ENCODE peak calls at places on chromosomes 12 and 14, in ten cellular contexts. K, X, S, E, B, A, W, Z, M and U are unnamed samples.

GRCh38 chr12:60689137-60689536 is 1093.3 kb downstream of the SLC16A7 start:
- DNase-seq in B (no peak), M (no peak), K (peak), A (no peak), Z (no peak), W (no peak), X (peak), S (no peak), E (no peak), U (no peak)

GRCh38 chr12:132998742-132999141 is 12.6 kb downstream of the ZNF26 start:
- DNase-seq in M (no peak), S (no peak), Z (no peak), K (no peak), E (no peak), B (no peak), W (no peak), A (no peak), X (no peak), U (no peak)

GRCh38 chr12:91225316-91225715 is 42.7 kb upstream of the DCN start:
- DNase-seq in Z (no peak), S (no peak), X (no peak), M (no peak), A (peak), W (no peak), K (no peak), B (no peak), E (no peak), U (no peak)

GRCh38 chr12:104012331-104012730 is 37.7 kb downstream of the GLT8D2 start:
- DNase-seq in M (no peak), K (no peak), E (no peak), X (no peak), A (no peak), S (no peak), Z (no peak), W (no peak), B (no peak), U (no peak)

GRCh38 chr14:98951521-98952152 is 320.4 kb downstream of the BCL11B start:
- DNase-seq in K (peak), W (no peak), Z (no peak), E (no peak), S (no peak), M (no peak), X (no peak), B (no peak), A (no peak), U (no peak)

GRCh38 chr12:4911316-4911994 is 1.8 kb downstream of the KCNA1 start:
- DNase-seq in E (no peak), B (no peak), Z (no peak), X (no peak), A (no peak), S (no peak), M (peak), K (no peak), W (no peak), U (no peak)

GRCh38 chr12:70074510-70074909 is 168.7 kb upstream of the CNOT2 start:
- DNase-seq in X (no peak), Z (no peak), E (no peak), A (no peak), W (no peak), S (no peak), K (peak), B (no peak), M (no peak), U (no peak)

GRCh38 chr12:76195920-76196319 is 111.4 kb upstream of the NAP1L1 start:
- DNase-seq in B (no peak), E (no peak), K (no peak), W (no peak), A (no peak), X (no peak), M (no peak), Z (no peak), S (no peak), U (no peak)

GRCh38 chr14:53683229-53683628 is 273.4 kb downstream of the BMP4 start:
- DNase-seq in K (no peak), A (no peak), X (no peak), Z (no peak), M (no peak), E (no peak), W (no peak), S (no peak), B (no peak), U (no peak)

GRCh38 chr14:72906316-72906715 is 12.4 kb upstream of the DPF3 start:
- DNase-seq in W (no peak), S (peak), B (no peak), A (peak), Z (no peak), K (no peak), M (no peak), E (no peak), X (no peak), U (no peak)

GRCh38 chr12:70691018-70691672 is 53.9 kb upstream of the PTPRB start:
- DNase-seq in B (no peak), M (no peak), W (no peak), K (no peak), A (peak), Z (no peak), S (peak), E (no peak), X (no peak), U (no peak)

GRCh38 chr12:69908208-69908607 is 83.2 kb downstream of the MYRFL start:
- DNase-seq in W (no peak), E (no peak), M (no peak), X (no peak), Z (no peak), B (no peak), S (peak), K (no peak), A (no peak), U (no peak)

GRCh38 chr14:31827325-31827724 is 249.8 kb upstream of the ARHGAP5 start:
- DNase-seq in M (no peak), W (no peak), B (no peak), Z (no peak), S (no peak), X (no peak), A (no peak), E (no peak), K (no peak), U (no peak)

GRCh38 chr14:96502621-96503251 is 554 bp downstream of the PAPOLA start:
- DNase-seq in K (peak), A (peak), B (peak), S (peak), M (peak), Z (peak), E (no peak), W (peak), X (peak), U (peak)

GRCh38 chr12:13176257-13176656 is 20.3 kb upstream of the EMP1 start:
- DNase-seq in A (no peak), E (no peak), X (no peak), M (no peak), W (no peak), S (no peak), Z (no peak), B (no peak), K (no peak), U (no peak)

GRCh38 chr12:130761537-130762318 is 45.6 kb upstream of the RIMBP2 start:
- DNase-seq in Z (no peak), M (peak), S (peak), B (no peak), E (peak), X (peak), A (peak), W (peak), K (peak), U (peak)
- TF ChIP-seq CTCF in Z (no peak), M (peak), S (peak), B (peak), E (peak), X (peak), A (peak), W (peak), K (peak), U (no peak)

GRCh38 chr12:102659200-102659911 is 179.0 kb upstream of the IGF1 start:
- DNase-seq in M (no peak), S (no peak), X (peak), K (peak), B (no peak), W (no peak), E (no peak), A (no peak), Z (no peak), U (no peak)
- TF ChIP-seq CTCF in M (no peak), S (no peak), X (no peak), K (peak), B (no peak), W (no peak), E (no peak), A (no peak), Z (no peak), U (no peak)

GRCh38 chr12:65998031-65998430 is 132.5 kb downstream of the LLPH start:
- DNase-seq in M (no peak), Z (no peak), S (no peak), A (no peak), K (no peak), B (no peak), X (no peak), W (no peak), E (no peak), U (no peak)
- TF ChIP-seq CTCF in M (no peak), Z (no peak), S (no peak), A (no peak), K (no peak), B (no peak), X (no peak), W (no peak), E (no peak), U (no peak)

GRCh38 chr12:41013921-41014642 is 174.0 kb upstream of the PDZRN4 start:
- DNase-seq in X (no peak), S (peak), Z (no peak), E (no peak), B (no peak), A (no peak), K (no peak), W (no peak), M (no peak), U (no peak)

GRCh38 chr12:41011939-41012338 is 176.2 kb upstream of the PDZRN4 start:
- DNase-seq in A (no peak), K (peak), S (no peak), W (no peak), Z (no peak), M (no peak), E (no peak), X (peak), B (no peak), U (no peak)

GRCh38 chr12:41008472-41008871 is 179.6 kb upstream of the PDZRN4 start:
- DNase-seq in E (no peak), M (no peak), X (peak), K (no peak), B (no peak), W (no peak), S (no peak), A (no peak), Z (no peak), U (no peak)
- TF ChIP-seq CTCF in E (no peak), M (no peak), X (no peak), K (no peak), B (no peak), W (no peak), S (no peak), A (no peak), Z (no peak), U (no peak)